ENCODE peak calls at places on chromosome 14, in eight cellular contexts. One of them, this sample, is unnamed.
A peak's percentile ranks its signal among the peaks of the same experiment; 100 is the strongest.

GRCh38 chr14:74488788-74489397 is 4.2 kb downstream of the NPC2 start:
- DNase-seq in right lobe of liver: no peak
- DNase-seq in cardiac fibroblast: peak; percentile 77
- DNase-seq in osteocyte: no peak
- DNase-seq in nucleus accumbens: no peak
- DNase-seq in NCI-H2081: no peak
- DNase-seq in COR-L47: no peak
- DNase-seq in RWPE2: no peak
- DNase-seq in this sample: no peak

GRCh38 chr14:55500219-55500701 is 59.8 kb upstream of the TBPL2 start:
- DNase-seq in RWPE2: no peak
- DNase-seq in NCI-H2081: no peak
- DNase-seq in nucleus accumbens: no peak
- DNase-seq in right lobe of liver: no peak
- DNase-seq in COR-L47: no peak
- DNase-seq in osteocyte: no peak
- DNase-seq in cardiac fibroblast: no peak
- DNase-seq in this sample: no peak

GRCh38 chr14:89187501-89187900 is 229.5 kb downstream of the FOXN3 start:
- DNase-seq in nucleus accumbens: no peak
- DNase-seq in NCI-H2081: no peak
- DNase-seq in osteocyte: no peak
- DNase-seq in right lobe of liver: no peak
- DNase-seq in RWPE2: no peak
- DNase-seq in cardiac fibroblast: no peak
- DNase-seq in COR-L47: no peak
- DNase-seq in this sample: no peak

GRCh38 chr14:99670361-99671229 is 13.5 kb upstream of the CYP46A1 start:
- DNase-seq in cardiac fibroblast: no peak
- DNase-seq in osteocyte: no peak
- DNase-seq in COR-L47: no peak
- DNase-seq in right lobe of liver: no peak
- DNase-seq in nucleus accumbens: no peak
- DNase-seq in RWPE2: peak; percentile 12
- DNase-seq in NCI-H2081: no peak
- DNase-seq in this sample: peak; percentile 17

GRCh38 chr14:103641181-103641580 is 12.2 kb downstream of the KLC1 start:
- DNase-seq in NCI-H2081: no peak
- DNase-seq in RWPE2: no peak
- DNase-seq in right lobe of liver: no peak
- DNase-seq in osteocyte: no peak
- DNase-seq in nucleus accumbens: no peak
- DNase-seq in COR-L47: no peak
- DNase-seq in cardiac fibroblast: peak; percentile 54
- DNase-seq in this sample: no peak

GRCh38 chr14:68633131-68633991 is 159.5 kb downstream of the ZFP36L1 start:
- DNase-seq in nucleus accumbens: peak; percentile 86
- DNase-seq in COR-L47: no peak
- DNase-seq in right lobe of liver: no peak
- DNase-seq in osteocyte: peak; percentile 78
- DNase-seq in cardiac fibroblast: peak; percentile 83
- DNase-seq in RWPE2: no peak
- DNase-seq in NCI-H2081: no peak
- DNase-seq in this sample: no peak

GRCh38 chr14:64569108-64570045 is 19.6 kb downstream of the PPP1R36 start:
- DNase-seq in NCI-H2081: no peak
- DNase-seq in right lobe of liver: no peak
- DNase-seq in cardiac fibroblast: peak; percentile 81
- DNase-seq in RWPE2: no peak
- DNase-seq in osteocyte: no peak
- DNase-seq in nucleus accumbens: peak; percentile 60
- DNase-seq in COR-L47: no peak
- DNase-seq in this sample: no peak

GRCh38 chr14:59370158-59370557 is 95.0 kb downstream of the GPR135 start:
- DNase-seq in NCI-H2081: no peak
- DNase-seq in COR-L47: no peak
- DNase-seq in right lobe of liver: no peak
- DNase-seq in osteocyte: no peak
- DNase-seq in RWPE2: no peak
- DNase-seq in cardiac fibroblast: no peak
- DNase-seq in nucleus accumbens: no peak
- DNase-seq in this sample: no peak

GRCh38 chr14:102095231-102095870 is 8.5 kb upstream of the HSP90AA1 start:
- DNase-seq in COR-L47: no peak
- DNase-seq in NCI-H2081: no peak
- DNase-seq in nucleus accumbens: peak; percentile 20
- DNase-seq in RWPE2: no peak
- DNase-seq in cardiac fibroblast: peak; percentile 39
- DNase-seq in right lobe of liver: no peak
- DNase-seq in osteocyte: no peak
- DNase-seq in this sample: no peak

GRCh38 chr14:85528882-85529585 is 910 bp upstream of the FLRT2 start:
- DNase-seq in COR-L47: no peak
- DNase-seq in RWPE2: no peak
- DNase-seq in osteocyte: no peak
- DNase-seq in cardiac fibroblast: peak; percentile 87
- DNase-seq in NCI-H2081: no peak
- DNase-seq in nucleus accumbens: peak; percentile 52
- DNase-seq in right lobe of liver: no peak
- DNase-seq in this sample: no peak

GRCh38 chr14:66662374-66662773 is 154.4 kb downstream of the GPHN start:
- DNase-seq in right lobe of liver: no peak
- DNase-seq in RWPE2: no peak
- DNase-seq in COR-L47: no peak
- DNase-seq in nucleus accumbens: no peak
- DNase-seq in NCI-H2081: no peak
- DNase-seq in osteocyte: no peak
- DNase-seq in cardiac fibroblast: peak; percentile 58
- DNase-seq in this sample: no peak

GRCh38 chr14:103099733-103100280 is 5.3 kb downstream of the EXOC3L4 start:
- DNase-seq in right lobe of liver: peak; percentile 53
- DNase-seq in cardiac fibroblast: no peak
- DNase-seq in RWPE2: no peak
- DNase-seq in NCI-H2081: no peak
- DNase-seq in nucleus accumbens: no peak
- DNase-seq in osteocyte: no peak
- DNase-seq in COR-L47: no peak
- DNase-seq in this sample: no peak

GRCh38 chr14:20723458-20723857 is 22.2 kb upstream of the EDDM3A start:
- DNase-seq in COR-L47: no peak
- DNase-seq in RWPE2: no peak
- DNase-seq in osteocyte: no peak
- DNase-seq in right lobe of liver: no peak
- DNase-seq in NCI-H2081: no peak
- DNase-seq in cardiac fibroblast: no peak
- DNase-seq in nucleus accumbens: no peak
- DNase-seq in this sample: no peak

GRCh38 chr14:104229621-104230041 is 91.2 kb downstream of the KIF26A start:
- DNase-seq in RWPE2: no peak
- DNase-seq in osteocyte: no peak
- DNase-seq in right lobe of liver: no peak
- DNase-seq in nucleus accumbens: no peak
- DNase-seq in NCI-H2081: no peak
- DNase-seq in cardiac fibroblast: no peak
- DNase-seq in COR-L47: no peak
- DNase-seq in this sample: peak; percentile 80

GRCh38 chr14:69685716-69686115 is 74.3 kb downstream of the SUSD6 start:
- DNase-seq in NCI-H2081: peak; percentile 61
- DNase-seq in right lobe of liver: peak; percentile 82
- DNase-seq in RWPE2: no peak
- DNase-seq in nucleus accumbens: peak; percentile 54
- DNase-seq in osteocyte: no peak
- DNase-seq in COR-L47: peak; percentile 34
- DNase-seq in cardiac fibroblast: peak; percentile 75
- DNase-seq in this sample: no peak

GRCh38 chr14:23602181-23603095 is 23.8 kb upstream of the JPH4 start:
- DNase-seq in NCI-H2081: no peak
- DNase-seq in cardiac fibroblast: no peak
- DNase-seq in COR-L47: no peak
- DNase-seq in right lobe of liver: no peak
- DNase-seq in RWPE2: no peak
- DNase-seq in osteocyte: peak; percentile 63
- DNase-seq in nucleus accumbens: no peak
- DNase-seq in this sample: no peak

GRCh38 chr14:29126865-29127264 is 360.3 kb downstream of the FOXG1 start:
- DNase-seq in COR-L47: no peak
- DNase-seq in nucleus accumbens: no peak
- DNase-seq in cardiac fibroblast: no peak
- DNase-seq in right lobe of liver: no peak
- DNase-seq in NCI-H2081: no peak
- DNase-seq in osteocyte: no peak
- DNase-seq in RWPE2: no peak
- DNase-seq in this sample: no peak

GRCh38 chr14:96622926-96623325 is 120.7 kb downstream of the PAPOLA start:
- DNase-seq in cardiac fibroblast: no peak
- DNase-seq in COR-L47: no peak
- DNase-seq in nucleus accumbens: no peak
- DNase-seq in right lobe of liver: peak; percentile 31
- DNase-seq in NCI-H2081: no peak
- DNase-seq in RWPE2: peak; percentile 32
- DNase-seq in osteocyte: no peak
- DNase-seq in this sample: no peak

GRCh38 chr14:41749425-41749824 is 142.7 kb downstream of the LRFN5 start:
- DNase-seq in RWPE2: no peak
- DNase-seq in nucleus accumbens: no peak
- DNase-seq in NCI-H2081: no peak
- DNase-seq in osteocyte: no peak
- DNase-seq in cardiac fibroblast: peak; percentile 44
- DNase-seq in right lobe of liver: no peak
- DNase-seq in COR-L47: peak; percentile 28
- DNase-seq in this sample: no peak

GRCh38 chr14:55116246-55117030 is 12.6 kb upstream of the LGALS3 start:
- DNase-seq in cardiac fibroblast: no peak
- DNase-seq in nucleus accumbens: no peak
- DNase-seq in RWPE2: no peak
- DNase-seq in right lobe of liver: no peak
- DNase-seq in osteocyte: no peak
- DNase-seq in COR-L47: no peak
- DNase-seq in NCI-H2081: no peak
- DNase-seq in this sample: no peak

GRCh38 chr14:77266336-77266735 is 4.7 kb downstream of the NGB start:
- DNase-seq in right lobe of liver: no peak
- DNase-seq in NCI-H2081: no peak
- DNase-seq in osteocyte: no peak
- DNase-seq in RWPE2: no peak
- DNase-seq in COR-L47: no peak
- DNase-seq in nucleus accumbens: no peak
- DNase-seq in cardiac fibroblast: no peak
- DNase-seq in this sample: peak; percentile 74

GRCh38 chr14:80959448-80960006 is 4.1 kb downstream of the TSHR start:
- DNase-seq in osteocyte: no peak
- DNase-seq in RWPE2: no peak
- DNase-seq in NCI-H2081: no peak
- DNase-seq in nucleus accumbens: no peak
- DNase-seq in cardiac fibroblast: no peak
- DNase-seq in COR-L47: peak; percentile 52
- DNase-seq in right lobe of liver: no peak
- DNase-seq in this sample: no peak

GRCh38 chr14:92627707-92628215 is 114.2 kb downstream of the RIN3 start:
- DNase-seq in osteocyte: no peak
- DNase-seq in RWPE2: no peak
- DNase-seq in COR-L47: no peak
- DNase-seq in NCI-H2081: no peak
- DNase-seq in right lobe of liver: no peak
- DNase-seq in cardiac fibroblast: no peak
- DNase-seq in nucleus accumbens: no peak
- DNase-seq in this sample: no peak

GRCh38 chr14:91220581-91221000 is 23.9 kb downstream of the GPR68 start:
- DNase-seq in NCI-H2081: no peak
- DNase-seq in nucleus accumbens: no peak
- DNase-seq in right lobe of liver: no peak
- DNase-seq in RWPE2: no peak
- DNase-seq in cardiac fibroblast: no peak
- DNase-seq in osteocyte: no peak
- DNase-seq in COR-L47: no peak
- DNase-seq in this sample: no peak

GRCh38 chr14:104228716-104229620 is 90.6 kb downstream of the KIF26A start:
- DNase-seq in NCI-H2081: no peak
- DNase-seq in right lobe of liver: no peak
- DNase-seq in nucleus accumbens: no peak
- DNase-seq in COR-L47: no peak
- DNase-seq in cardiac fibroblast: no peak
- DNase-seq in RWPE2: no peak
- DNase-seq in osteocyte: no peak
- DNase-seq in this sample: peak; percentile 78

GRCh38 chr14:92665699-92666110 is 82.7 kb downstream of the LGMN start:
- DNase-seq in COR-L47: no peak
- DNase-seq in osteocyte: no peak
- DNase-seq in right lobe of liver: no peak
- DNase-seq in cardiac fibroblast: no peak
- DNase-seq in nucleus accumbens: no peak
- DNase-seq in RWPE2: no peak
- DNase-seq in NCI-H2081: no peak
- DNase-seq in this sample: no peak

GRCh38 chr14:69056389-69056788 is 77.3 kb upstream of the ACTN1 start:
- DNase-seq in RWPE2: no peak
- DNase-seq in NCI-H2081: no peak
- DNase-seq in COR-L47: peak; percentile 46
- DNase-seq in cardiac fibroblast: no peak
- DNase-seq in osteocyte: no peak
- DNase-seq in nucleus accumbens: peak; percentile 49
- DNase-seq in right lobe of liver: no peak
- DNase-seq in this sample: no peak

GRCh38 chr14:77303417-77304156 is 17.1 kb downstream of the POMT2 start:
- DNase-seq in RWPE2: no peak
- DNase-seq in cardiac fibroblast: peak; percentile 98
- DNase-seq in right lobe of liver: no peak
- DNase-seq in COR-L47: peak; percentile 20
- DNase-seq in NCI-H2081: no peak
- DNase-seq in osteocyte: no peak
- DNase-seq in nucleus accumbens: peak; percentile 59
- DNase-seq in this sample: no peak

GRCh38 chr14:78029471-78030372 is 140.5 kb upstream of the NRXN3 start:
- DNase-seq in osteocyte: peak; percentile 42
- DNase-seq in COR-L47: peak; percentile 95
- DNase-seq in RWPE2: no peak
- DNase-seq in cardiac fibroblast: no peak
- DNase-seq in right lobe of liver: no peak
- DNase-seq in NCI-H2081: peak; percentile 74
- DNase-seq in nucleus accumbens: peak; percentile 12
- DNase-seq in this sample: no peak

GRCh38 chr14:77872971-77873370 is 73.1 kb downstream of the ADCK1 start:
- DNase-seq in nucleus accumbens: no peak
- DNase-seq in cardiac fibroblast: no peak
- DNase-seq in right lobe of liver: no peak
- DNase-seq in RWPE2: no peak
- DNase-seq in osteocyte: no peak
- DNase-seq in COR-L47: peak; percentile 5
- DNase-seq in NCI-H2081: peak; percentile 26
- DNase-seq in this sample: peak; percentile 13

This sample was measured in chondrocyte.